ENCODE peak calls at places on chromosomes 3 and 15, in four cellular contexts. D, Q, I and Y are unnamed samples.

GRCh38 chr3:32313723-32314473 is 75.4 kb downstream of the CMTM8 start:
- DNase-seq in Q (peak; percentile 59), I (peak; percentile 53), D (no peak), Y (peak; percentile 53)

GRCh38 chr3:168336276-168336675 is 240.6 kb upstream of the GOLIM4 start:
- DNase-seq in I (peak; percentile 40), Q (no peak), D (no peak), Y (no peak)

GRCh38 chr3:188507244-188507720 is 353.3 kb downstream of the LPP start:
- DNase-seq in D (no peak), Q (peak; percentile 87), I (peak; percentile 98), Y (peak; percentile 96)

GRCh38 chr15:67144609-67145306 is 79.4 kb downstream of the SMAD3 start:
- DNase-seq in D (no peak), I (peak; percentile 98), Q (peak; percentile 29), Y (peak; percentile 94)

GRCh38 chr15:99416191-99417188 is 149.3 kb upstream of the MEF2A start:
- DNase-seq in Q (no peak), D (no peak), I (no peak), Y (no peak)

GRCh38 chr3:108280476-108280875 is 15.9 kb upstream of the HHLA2 start:
- DNase-seq in I (no peak), D (no peak), Q (no peak), Y (no peak)

GRCh38 chr15:45664451-45664850 is 29.6 kb downstream of the SQOR start:
- DNase-seq in D (no peak), I (peak; percentile 52), Q (peak; percentile 65), Y (peak; percentile 44)

GRCh38 chr3:29977360-29977759 is 629.0 kb upstream of the TGFBR2 start:
- DNase-seq in Q (no peak), I (peak; percentile 72), D (no peak), Y (peak; percentile 20)

GRCh38 chr15:36601497-36601932 is 22.1 kb downstream of the CDIN1 start:
- DNase-seq in Q (peak; percentile 55), D (peak; percentile 29), I (peak; percentile 97), Y (peak; percentile 77)

GRCh38 chr3:64343692-64344440 is 118.6 kb upstream of the PRICKLE2 start:
- DNase-seq in Q (peak; percentile 59), D (no peak), I (peak; percentile 93), Y (peak; percentile 65)

GRCh38 chr3:72679540-72680198 is 168.6 kb downstream of the SHQ1 start:
- DNase-seq in Q (peak; percentile 12), I (peak; percentile 81), D (no peak), Y (peak; percentile 45)

GRCh38 chr3:127425505-127426443 is 137.9 kb upstream of the PRR20G start:
- DNase-seq in Q (no peak), I (no peak), D (no peak), Y (no peak)

GRCh38 chr3:176313426-176313825 is 883.9 kb downstream of the TBL1XR1 start:
- DNase-seq in D (no peak), Q (no peak), I (no peak), Y (no peak)

GRCh38 chr3:13727890-13728289 is 152.0 kb downstream of the WNT7A start:
- DNase-seq in Q (no peak), D (no peak), I (no peak), Y (no peak)

GRCh38 chr15:89090791-89091666 is 2.8 kb downstream of the ABHD2 start:
- DNase-seq in D (peak; percentile 68), I (peak; percentile 87), Q (peak; percentile 91), Y (peak; percentile 79)

GRCh38 chr15:74175271-74176191 is 2.0 kb downstream of the ISLR start:
- DNase-seq in Q (no peak), I (no peak), D (peak; percentile 24), Y (no peak)

GRCh38 chr3:23911397-23911796 is 5.4 kb downstream of the NKIRAS1 start:
- DNase-seq in Q (no peak), I (no peak), D (no peak), Y (no peak)

GRCh38 chr15:40146037-40146436 is 14.8 kb upstream of the BUB1B start:
- DNase-seq in Q (peak; percentile 67), I (peak; percentile 61), D (no peak), Y (peak; percentile 35)

GRCh38 chr3:142808103-142808917 is 80.6 kb downstream of the PCOLCE2 start:
- DNase-seq in I (peak; percentile 86), Q (peak; percentile 87), D (no peak), Y (peak; percentile 76)

GRCh38 chr3:61610316-61610715 is 48.9 kb downstream of the PTPRG start:
- DNase-seq in I (no peak), Q (no peak), D (no peak), Y (no peak)

GRCh38 chr15:101250931-101251829 is 668 bp downstream of the CHSY1 start:
- DNase-seq in Q (peak; percentile 75), I (peak; percentile 50), D (peak; percentile 50), Y (no peak)

GRCh38 chr3:101867521-101867920 is 18.2 kb downstream of the NFKBIZ start:
- DNase-seq in Q (no peak), D (no peak), I (no peak), Y (no peak)

GRCh38 chr15:69060041-69060481 is 45.6 kb downstream of the NOX5 start:
- DNase-seq in Q (peak; percentile 8), D (no peak), I (no peak), Y (no peak)

GRCh38 chr3:158841387-158841786 is 39.5 kb downstream of the MFSD1 start:
- DNase-seq in I (no peak), Q (no peak), D (no peak), Y (no peak)

GRCh38 chr3:182465301-182466185 is 327.8 kb upstream of the ATP11B start:
- DNase-seq in D (no peak), I (peak; percentile 22), Q (no peak), Y (no peak)

GRCh38 chr3:37458162-37458895 is 283.9 kb upstream of the LRRFIP2 start:
- DNase-seq in D (peak; percentile 53), Q (no peak), I (no peak), Y (no peak)

GRCh38 chr15:65512807-65513416 is 4.6 kb downstream of the DPP8 start:
- DNase-seq in Q (peak; percentile 5), D (peak; percentile 85), I (peak; percentile 88), Y (peak; percentile 88)

GRCh38 chr3:159733194-159733860 is 255.3 kb upstream of the IL12A start:
- DNase-seq in I (peak; percentile 96), D (no peak), Q (peak; percentile 75), Y (peak; percentile 78)

GRCh38 chr3:138774529-138775253 is 60.0 kb downstream of the PIK3CB start:
- DNase-seq in I (peak; percentile 100), D (peak; percentile 75), Q (peak; percentile 99), Y (peak; percentile 99)

GRCh38 chr3:197471221-197472010 is 84.4 kb downstream of the BDH1 start:
- DNase-seq in D (no peak), I (no peak), Q (no peak), Y (no peak)

GRCh38 chr3:124292329-124292728 is 300.4 kb upstream of the ROPN1 start:
- DNase-seq in Q (no peak), I (no peak), D (no peak), Y (no peak)

GRCh38 chr3:23624305-23624704 is 181.4 kb upstream of the UBE2E1 start:
- DNase-seq in D (no peak), Q (no peak), I (no peak), Y (no peak)

GRCh38 chr15:75089781-75090734 is 66.7 kb downstream of the PPCDC start:
- DNase-seq in I (peak; percentile 34), Q (no peak), D (no peak), Y (peak; percentile 28)

GRCh38 chr3:193874997-193875593 is 260.9 kb upstream of the HES1 start:
- DNase-seq in Q (no peak), D (no peak), I (no peak), Y (no peak)

DNA sequence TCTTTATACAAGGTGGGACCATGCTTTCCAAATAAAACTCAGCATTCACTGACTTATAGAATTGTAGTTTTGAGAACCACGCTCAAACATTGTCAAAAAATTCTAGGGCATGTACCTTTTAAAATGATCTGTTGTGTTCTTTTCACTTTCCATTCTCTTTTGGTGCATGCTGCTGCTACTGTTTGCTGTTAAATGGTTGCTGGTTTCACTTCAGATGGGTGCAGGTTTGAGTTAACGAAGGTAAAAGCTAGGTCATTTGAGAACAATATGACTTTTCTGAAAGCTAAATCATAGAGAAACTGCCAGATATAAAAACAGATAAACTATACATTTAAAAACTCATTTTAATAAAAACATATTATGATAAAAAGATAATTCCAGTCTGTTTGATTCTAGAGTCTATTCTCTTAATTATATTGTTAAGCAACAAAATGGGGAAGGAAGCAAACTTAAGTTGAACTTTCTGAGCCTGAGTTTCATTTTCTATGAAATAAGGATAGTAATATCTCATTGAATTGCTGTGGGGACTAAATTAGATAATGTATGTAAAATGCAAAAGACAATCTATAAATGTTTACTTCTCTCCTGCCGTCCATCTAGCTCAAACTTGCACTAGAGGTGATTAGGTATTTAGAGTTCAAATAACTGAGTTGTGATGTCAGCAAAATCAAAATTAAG is 82.4 kb downstream of the OXSM start:
- DNase-seq in D (no peak), I (no peak), Q (no peak), Y (no peak)
- TF ChIP-seq CTCF in D (no peak), I (no peak), Q (no peak), Y (no peak)

DNA sequence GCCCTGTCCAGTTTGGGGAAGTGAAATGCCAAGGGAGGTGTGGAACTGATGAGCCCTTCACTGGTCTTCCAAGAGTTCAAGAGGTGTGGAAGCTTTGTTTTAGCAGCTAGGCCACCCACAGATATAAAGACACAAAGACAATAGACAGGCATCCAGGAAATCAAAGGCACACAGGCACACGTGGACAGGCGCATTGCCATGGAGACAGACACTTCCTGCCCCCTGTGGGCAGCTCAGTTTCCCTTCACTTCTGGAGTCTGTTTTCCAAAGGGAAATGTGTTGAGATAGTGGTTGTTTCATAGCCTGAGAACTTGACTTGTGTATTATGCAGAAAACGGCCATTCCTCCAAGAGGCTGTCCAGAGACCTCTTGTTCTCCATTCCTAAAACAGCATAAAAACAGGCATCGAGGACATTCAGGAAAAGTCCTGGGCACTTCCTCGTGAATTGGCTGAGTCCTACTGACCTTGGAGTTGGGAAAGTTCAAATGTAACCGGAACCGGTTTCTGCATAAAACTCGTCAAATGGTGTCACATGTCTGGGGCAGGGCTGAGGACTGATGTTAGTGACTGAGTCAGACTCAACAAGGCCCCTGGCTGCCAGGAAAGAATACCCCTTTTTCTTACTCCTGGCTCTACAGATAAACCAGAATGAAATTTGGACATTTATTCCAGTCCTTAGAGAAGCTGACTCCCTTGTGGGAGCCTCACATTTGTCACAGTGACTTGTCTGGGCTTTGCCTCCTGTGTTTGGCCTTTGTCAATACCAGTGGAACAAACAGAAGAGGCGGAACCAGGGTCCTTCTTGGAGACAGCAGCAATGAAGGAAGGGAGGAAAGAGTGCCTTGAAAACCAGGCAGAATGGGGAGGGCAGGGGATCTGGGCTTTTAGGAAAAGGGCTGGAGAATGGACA is 1.3 kb downstream of the ALPK3 start:
- DNase-seq in I (peak; percentile 39), D (no peak), Q (no peak), Y (peak; percentile 59)
- H3K4me3 ChIP-seq in I (no peak overlapping the region), D (no peak overlapping the region), Q (no peak overlapping the region), Y (no peak overlapping the region)

DNA sequence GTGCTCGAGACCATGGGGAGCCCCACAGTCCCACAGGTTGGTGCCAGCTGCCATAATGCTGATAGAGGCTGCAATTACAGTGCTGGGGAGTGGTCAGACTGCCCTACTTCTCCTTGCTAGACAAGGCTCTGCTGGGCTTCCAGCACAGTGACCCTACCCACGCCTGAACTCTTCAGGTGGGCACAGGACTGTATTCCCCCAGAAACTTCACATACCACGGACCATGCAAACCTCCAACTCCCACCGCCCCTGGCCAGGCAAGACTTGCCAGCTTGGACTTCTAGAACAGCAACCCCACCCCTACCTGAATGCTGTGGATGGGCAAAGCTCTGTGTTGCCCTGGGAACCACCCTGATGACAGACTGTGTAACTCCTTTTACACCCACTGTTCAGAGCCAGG is 885.3 kb downstream of the SI start:
- DNase-seq in D (no peak), Q (no peak), I (no peak), Y (no peak)
- TF ChIP-seq CTCF in D (no peak), Q (no peak), I (no peak), Y (no peak)

GRCh38 chr3:48555231-48555948 is 1.2 kb downstream of the PFKFB4 start:
- DNase-seq in Q (peak; percentile 18), I (no peak), D (no peak), Y (no peak)
- H3K4me3 ChIP-seq in Q (peak overlapping the region; percentile 72), I (no peak overlapping the region), D (no peak overlapping the region), Y (peak overlapping the region; percentile 50)